ENCODE peak calls at places on chromosome X, in five cellular contexts. One of them, this sample, is unnamed.

GRCh38 chrX:19382500-19383145 is 38.9 kb downstream of the PDHA1 start:
- DNase-seq in neural crest cell: peak; percentile 61
- DNase-seq in fibroblast of mammary gland: peak; percentile 33
- DNase-seq in cardiac fibroblast: peak; percentile 41
- DNase-seq in HCT116: peak; percentile 15
- DNase-seq in this sample: peak; percentile 26

GRCh38 chrX:37997096-37997495 is 9.3 kb upstream of the SYTL5 start:
- DNase-seq in neural crest cell: no peak
- DNase-seq in fibroblast of mammary gland: no peak
- DNase-seq in cardiac fibroblast: no peak
- DNase-seq in HCT116: no peak
- DNase-seq in this sample: no peak

GRCh38 chrX:114774691-114775090 is 190.8 kb downstream of the HTR2C start:
- DNase-seq in neural crest cell: no peak
- DNase-seq in fibroblast of mammary gland: peak; percentile 12
- DNase-seq in cardiac fibroblast: peak; percentile 3
- DNase-seq in HCT116: no peak
- DNase-seq in this sample: no peak

GRCh38 chrX:46016296-46016695 is 528.9 kb downstream of the ZNF674 start:
- DNase-seq in neural crest cell: no peak
- DNase-seq in fibroblast of mammary gland: no peak
- DNase-seq in cardiac fibroblast: no peak
- DNase-seq in HCT116: no peak
- DNase-seq in this sample: no peak

GRCh38 chrX:10841579-10841978 is 221.2 kb upstream of the MID1 start:
- DNase-seq in neural crest cell: no peak
- DNase-seq in fibroblast of mammary gland: peak; percentile 45
- DNase-seq in cardiac fibroblast: peak; percentile 76
- DNase-seq in HCT116: no peak
- DNase-seq in this sample: no peak

GRCh38 chrX:153819398-153820083 is 10.8 kb downstream of the PDZD4 start:
- DNase-seq in neural crest cell: no peak
- DNase-seq in fibroblast of mammary gland: no peak
- DNase-seq in cardiac fibroblast: no peak
- DNase-seq in HCT116: no peak
- DNase-seq in this sample: no peak

GRCh38 chrX:9907645-9908387 is 59.3 kb upstream of the CLDN34 start:
- DNase-seq in neural crest cell: no peak
- DNase-seq in fibroblast of mammary gland: peak; percentile 81
- DNase-seq in cardiac fibroblast: peak; percentile 63
- DNase-seq in HCT116: no peak
- DNase-seq in this sample: peak; percentile 77

GRCh38 chrX:13092455-13092941 is 48.1 kb upstream of the FAM9C start:
- DNase-seq in neural crest cell: no peak
- DNase-seq in fibroblast of mammary gland: no peak
- DNase-seq in cardiac fibroblast: no peak
- DNase-seq in HCT116: no peak
- DNase-seq in this sample: no peak

GRCh38 chrX:23919148-23919547 is 11.3 kb downstream of the CXorf58 start:
- DNase-seq in neural crest cell: no peak
- DNase-seq in fibroblast of mammary gland: no peak
- DNase-seq in cardiac fibroblast: no peak
- DNase-seq in HCT116: no peak
- DNase-seq in this sample: no peak

DNA sequence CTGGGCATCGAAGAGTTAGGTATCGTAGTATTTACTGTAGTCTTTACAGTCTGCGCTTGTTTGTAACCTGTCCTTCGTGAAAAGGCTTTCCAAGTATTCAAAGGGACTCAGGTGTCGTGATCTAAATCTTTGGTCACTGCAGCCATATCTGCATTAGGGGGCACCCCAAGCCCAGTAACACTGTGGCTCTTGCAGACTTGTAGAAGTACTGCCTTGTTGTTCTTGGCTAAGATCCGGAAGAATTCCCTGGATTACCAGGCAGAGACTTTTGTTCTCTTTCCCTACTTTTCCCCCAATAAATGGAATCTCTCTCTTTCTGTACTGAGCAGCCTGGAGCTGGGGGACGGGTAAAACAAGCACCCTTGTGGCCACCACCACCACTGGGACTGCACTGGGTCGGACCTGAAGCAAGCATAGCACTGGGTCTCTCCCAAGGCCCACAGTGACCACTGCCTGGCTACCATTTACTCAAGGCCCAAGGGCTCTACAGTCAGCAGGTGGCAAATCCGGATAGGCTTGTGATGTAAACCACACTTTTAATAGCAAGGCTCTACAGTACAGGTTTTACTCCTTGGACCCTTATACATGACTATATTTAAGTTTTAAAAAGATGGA is 12.0 kb downstream of the CXorf58 start:
- DNase-seq in neural crest cell: no peak
- DNase-seq in fibroblast of mammary gland: peak; percentile 33
- DNase-seq in cardiac fibroblast: peak; percentile 50
- DNase-seq in HCT116: no peak
- DNase-seq in this sample: no peak
- TF ChIP-seq CTCF in neural crest cell: no peak
- TF ChIP-seq CTCF in fibroblast of mammary gland: peak; percentile 19
- TF ChIP-seq CTCF in cardiac fibroblast: no peak
- TF ChIP-seq CTCF in HCT116: no peak
- TF ChIP-seq CTCF in this sample: peak; percentile 29

GRCh38 chrX:119467433-119467832 is 811 bp upstream of the SLC25A5 start:
- DNase-seq in neural crest cell: no peak
- DNase-seq in fibroblast of mammary gland: no peak
- DNase-seq in cardiac fibroblast: no peak
- DNase-seq in HCT116: no peak
- DNase-seq in this sample: no peak

GRCh38 chrX:119466970-119467369 is 1.3 kb upstream of the SLC25A5 start:
- DNase-seq in neural crest cell: no peak
- DNase-seq in fibroblast of mammary gland: no peak
- DNase-seq in cardiac fibroblast: no peak
- DNase-seq in HCT116: no peak
- DNase-seq in this sample: no peak

GRCh38 chrX:119468930-119469635 is 839 bp downstream of the SLC25A5 start:
- DNase-seq in neural crest cell: peak; percentile 88
- DNase-seq in fibroblast of mammary gland: peak; percentile 72
- DNase-seq in cardiac fibroblast: peak; percentile 86
- DNase-seq in HCT116: peak; percentile 44
- DNase-seq in this sample: peak; percentile 64

GRCh38 chrX:119467842-119468185 is 430 bp upstream of the SLC25A5 start:
- DNase-seq in neural crest cell: no peak
- DNase-seq in fibroblast of mammary gland: no peak
- DNase-seq in cardiac fibroblast: no peak
- DNase-seq in HCT116: no peak
- DNase-seq in this sample: no peak

DNA sequence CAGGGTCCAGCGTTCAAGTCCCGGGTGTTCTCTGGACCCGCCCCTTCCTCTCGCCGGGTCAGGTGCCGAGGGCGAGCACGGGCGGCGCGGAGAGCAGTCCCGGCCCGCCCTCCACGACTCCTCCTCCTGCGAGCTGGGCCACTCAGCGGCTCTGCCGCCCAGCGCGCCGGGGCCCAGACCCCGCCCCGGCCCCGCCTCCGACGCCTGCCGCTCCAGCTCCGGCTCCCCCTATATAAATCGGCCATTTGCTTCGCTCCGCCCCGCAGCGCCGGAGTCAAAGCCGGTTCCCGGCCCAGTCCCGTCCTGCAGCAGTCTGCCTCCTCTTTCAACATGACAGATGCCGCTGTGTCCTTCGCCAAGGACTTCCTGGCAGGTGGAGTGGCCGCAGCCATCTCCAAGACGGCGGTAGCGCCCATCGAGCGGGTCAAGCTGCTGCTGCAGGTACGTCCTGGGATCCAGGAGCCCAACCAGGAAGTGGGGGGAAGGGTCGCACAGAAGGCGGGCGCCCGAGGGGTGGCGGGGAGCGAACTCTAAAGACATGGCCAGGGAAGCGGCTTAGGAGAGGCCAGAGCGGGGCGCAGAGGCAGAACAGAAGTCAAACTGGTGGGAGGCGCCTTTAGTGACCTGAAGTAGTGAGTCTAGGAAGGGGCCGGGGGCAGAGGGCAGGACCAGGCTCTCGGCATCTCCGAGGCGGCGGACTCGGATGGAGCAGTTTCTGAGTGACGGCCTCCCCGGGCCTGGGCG is at the start of gene SLC25A5:
- DNase-seq in neural crest cell: peak; percentile 63
- DNase-seq in fibroblast of mammary gland: peak; percentile 64
- DNase-seq in cardiac fibroblast: peak; percentile 88
- DNase-seq in HCT116: no peak
- DNase-seq in this sample: peak; percentile 58
- TF ChIP-seq CTCF in neural crest cell: no peak
- TF ChIP-seq CTCF in fibroblast of mammary gland: no peak
- TF ChIP-seq CTCF in cardiac fibroblast: no peak
- TF ChIP-seq CTCF in HCT116: no peak
- TF ChIP-seq CTCF in this sample: no peak

GRCh38 chrX:104522386-104522785 is 43.6 kb upstream of the IL1RAPL2 start:
- DNase-seq in neural crest cell: no peak
- DNase-seq in fibroblast of mammary gland: no peak
- DNase-seq in cardiac fibroblast: no peak
- DNase-seq in HCT116: no peak
- DNase-seq in this sample: no peak
- TF ChIP-seq CTCF in neural crest cell: no peak
- TF ChIP-seq CTCF in fibroblast of mammary gland: no peak
- TF ChIP-seq CTCF in cardiac fibroblast: no peak
- TF ChIP-seq CTCF in HCT116: no peak
- TF ChIP-seq CTCF in this sample: no peak

GRCh38 chrX:143664302-143664701 is 28.4 kb upstream of the SLITRK4 start:
- DNase-seq in neural crest cell: peak; percentile 1
- DNase-seq in fibroblast of mammary gland: peak; percentile 24
- DNase-seq in cardiac fibroblast: peak; percentile 19
- DNase-seq in HCT116: no peak
- DNase-seq in this sample: peak; percentile 1
- TF ChIP-seq CTCF in neural crest cell: peak; percentile 74
- TF ChIP-seq CTCF in fibroblast of mammary gland: peak; percentile 65
- TF ChIP-seq CTCF in cardiac fibroblast: peak; percentile 36
- TF ChIP-seq CTCF in HCT116: peak; percentile 42
- TF ChIP-seq CTCF in this sample: peak; percentile 49

GRCh38 chrX:68018248-68019203 is 414.8 kb downstream of the OPHN1 start:
- DNase-seq in neural crest cell: peak; percentile 8
- DNase-seq in fibroblast of mammary gland: peak; percentile 47
- DNase-seq in cardiac fibroblast: peak; percentile 28
- DNase-seq in HCT116: peak; percentile 10
- DNase-seq in this sample: peak; percentile 18
- TF ChIP-seq CTCF in neural crest cell: peak; percentile 49
- TF ChIP-seq CTCF in fibroblast of mammary gland: peak; percentile 63
- TF ChIP-seq CTCF in cardiac fibroblast: peak; percentile 55
- TF ChIP-seq CTCF in HCT116: peak; percentile 72
- TF ChIP-seq CTCF in this sample: peak; percentile 72

GRCh38 chrX:30572004-30572403 is 5.6 kb downstream of the TASL start:
- DNase-seq in neural crest cell: no peak
- DNase-seq in fibroblast of mammary gland: no peak
- DNase-seq in cardiac fibroblast: no peak
- DNase-seq in HCT116: no peak
- DNase-seq in this sample: no peak

GRCh38 chrX:30572678-30573077 is 4.9 kb downstream of the TASL start:
- DNase-seq in neural crest cell: no peak
- DNase-seq in fibroblast of mammary gland: no peak
- DNase-seq in cardiac fibroblast: no peak
- DNase-seq in HCT116: no peak
- DNase-seq in this sample: no peak

GRCh38 chrX:30573125-30573524 is 4.4 kb downstream of the TASL start:
- DNase-seq in neural crest cell: no peak
- DNase-seq in fibroblast of mammary gland: no peak
- DNase-seq in cardiac fibroblast: no peak
- DNase-seq in HCT116: no peak
- DNase-seq in this sample: no peak

GRCh38 chrX:30570505-30570904 is 7.1 kb downstream of the TASL start:
- DNase-seq in neural crest cell: no peak
- DNase-seq in fibroblast of mammary gland: peak; percentile 29
- DNase-seq in cardiac fibroblast: peak; percentile 39
- DNase-seq in HCT116: peak; percentile 2
- DNase-seq in this sample: peak; percentile 6
- TF ChIP-seq CTCF in neural crest cell: peak; percentile 83
- TF ChIP-seq CTCF in fibroblast of mammary gland: peak; percentile 55
- TF ChIP-seq CTCF in cardiac fibroblast: peak; percentile 40
- TF ChIP-seq CTCF in HCT116: peak; percentile 34
- TF ChIP-seq CTCF in this sample: peak; percentile 54

DNA sequence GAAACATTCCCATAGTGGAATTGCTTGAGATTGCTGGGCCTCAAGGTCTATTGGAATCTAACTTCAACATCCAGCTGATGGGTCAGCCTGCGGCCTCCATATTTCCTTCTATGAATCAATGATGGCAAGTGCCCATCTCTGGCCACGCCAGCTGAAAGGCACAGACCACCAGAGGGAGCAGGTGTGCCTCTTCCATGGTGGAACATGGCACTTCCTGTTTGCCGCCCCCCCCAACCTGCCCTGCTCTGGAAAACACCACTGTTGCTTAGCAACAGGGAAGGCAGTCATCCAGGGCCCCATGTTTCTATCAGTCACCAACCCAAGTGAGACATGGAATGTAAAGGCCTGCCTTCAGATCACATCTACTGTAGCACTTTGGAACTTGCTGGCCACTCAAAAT is 11.6 kb downstream of the PAGE4 start:
- DNase-seq in neural crest cell: peak; percentile 55
- DNase-seq in fibroblast of mammary gland: peak; percentile 38
- DNase-seq in cardiac fibroblast: peak; percentile 58
- DNase-seq in HCT116: peak; percentile 57
- DNase-seq in this sample: peak; percentile 14
- TF ChIP-seq CTCF in neural crest cell: peak; percentile 63
- TF ChIP-seq CTCF in fibroblast of mammary gland: peak; percentile 34
- TF ChIP-seq CTCF in cardiac fibroblast: peak; percentile 29
- TF ChIP-seq CTCF in HCT116: peak; percentile 58
- TF ChIP-seq CTCF in this sample: peak; percentile 53

GRCh38 chrX:7586126-7586525 is 256.8 kb upstream of the VCX start:
- DNase-seq in neural crest cell: no peak
- DNase-seq in fibroblast of mammary gland: peak; percentile 47
- DNase-seq in cardiac fibroblast: peak; percentile 0
- DNase-seq in HCT116: no peak
- DNase-seq in this sample: peak; percentile 9
- TF ChIP-seq CTCF in neural crest cell: peak; percentile 78
- TF ChIP-seq CTCF in fibroblast of mammary gland: peak; percentile 55
- TF ChIP-seq CTCF in cardiac fibroblast: peak; percentile 38
- TF ChIP-seq CTCF in HCT116: peak; percentile 6
- TF ChIP-seq CTCF in this sample: peak; percentile 56

GRCh38 chrX:117510453-117510852 is 606.2 kb downstream of the KLHL13 start:
- DNase-seq in neural crest cell: no peak
- DNase-seq in fibroblast of mammary gland: no peak
- DNase-seq in cardiac fibroblast: no peak
- DNase-seq in HCT116: no peak
- DNase-seq in this sample: no peak
- TF ChIP-seq CTCF in neural crest cell: peak; percentile 62
- TF ChIP-seq CTCF in fibroblast of mammary gland: no peak
- TF ChIP-seq CTCF in cardiac fibroblast: no peak
- TF ChIP-seq CTCF in HCT116: peak; percentile 25
- TF ChIP-seq CTCF in this sample: no peak